ENCODE peak calls at places on chromosomes 16 and 17, in six cellular contexts. U, W, D, F, O and I are unnamed samples.

GRCh38 chr17:59652119-59652518 is 32.4 kb downstream of the CLTC start:
- DNase-seq in D (peak), W (no peak), U (peak), F (no peak), O (no peak), I (no peak)

GRCh38 chr16:67995423-67995822 is 3.9 kb downstream of the DPEP2 start:
- DNase-seq in D (no peak), O (no peak), U (no peak), W (no peak), F (no peak), I (no peak)

GRCh38 chr17:78236362-78237127 is 5.1 kb downstream of the TMEM235 start:
- DNase-seq in O (no peak), D (no peak), U (no peak), W (no peak), F (no peak), I (no peak)

GRCh38 chr17:2090210-2090641 is 35.3 kb downstream of the HIC1 start:
- DNase-seq in F (no peak), W (no peak), U (no peak), D (no peak), O (no peak), I (no peak)

GRCh38 chr17:57619061-57619937 is 125.8 kb downstream of the CCDC182 start:
- DNase-seq in F (no peak), U (peak), D (peak), O (no peak), W (no peak), I (no peak)

GRCh38 chr17:77280304-77280910 is 139.6 kb downstream of the SEC14L1 start:
- DNase-seq in U (peak), F (no peak), W (peak), O (peak), D (peak), I (no peak)

GRCh38 chr16:84838383-84838948 is 18.7 kb downstream of the CRISPLD2 start:
- DNase-seq in F (no peak), O (no peak), D (no peak), U (no peak), W (no peak), I (no peak)

GRCh38 chr17:76304226-76305134 is 3.6 kb downstream of the QRICH2 start:
- DNase-seq in W (no peak), F (no peak), O (no peak), U (no peak), D (no peak), I (no peak)

GRCh38 chr17:58813712-58814111 is 58.1 kb downstream of the PPM1E start:
- DNase-seq in U (no peak), F (no peak), O (no peak), D (no peak), W (no peak), I (no peak)

GRCh38 chr17:79843917-79844815 is 4.9 kb upstream of the CBX4 start:
- DNase-seq in F (no peak), D (peak), O (no peak), U (peak), W (peak), I (no peak)

DNA sequence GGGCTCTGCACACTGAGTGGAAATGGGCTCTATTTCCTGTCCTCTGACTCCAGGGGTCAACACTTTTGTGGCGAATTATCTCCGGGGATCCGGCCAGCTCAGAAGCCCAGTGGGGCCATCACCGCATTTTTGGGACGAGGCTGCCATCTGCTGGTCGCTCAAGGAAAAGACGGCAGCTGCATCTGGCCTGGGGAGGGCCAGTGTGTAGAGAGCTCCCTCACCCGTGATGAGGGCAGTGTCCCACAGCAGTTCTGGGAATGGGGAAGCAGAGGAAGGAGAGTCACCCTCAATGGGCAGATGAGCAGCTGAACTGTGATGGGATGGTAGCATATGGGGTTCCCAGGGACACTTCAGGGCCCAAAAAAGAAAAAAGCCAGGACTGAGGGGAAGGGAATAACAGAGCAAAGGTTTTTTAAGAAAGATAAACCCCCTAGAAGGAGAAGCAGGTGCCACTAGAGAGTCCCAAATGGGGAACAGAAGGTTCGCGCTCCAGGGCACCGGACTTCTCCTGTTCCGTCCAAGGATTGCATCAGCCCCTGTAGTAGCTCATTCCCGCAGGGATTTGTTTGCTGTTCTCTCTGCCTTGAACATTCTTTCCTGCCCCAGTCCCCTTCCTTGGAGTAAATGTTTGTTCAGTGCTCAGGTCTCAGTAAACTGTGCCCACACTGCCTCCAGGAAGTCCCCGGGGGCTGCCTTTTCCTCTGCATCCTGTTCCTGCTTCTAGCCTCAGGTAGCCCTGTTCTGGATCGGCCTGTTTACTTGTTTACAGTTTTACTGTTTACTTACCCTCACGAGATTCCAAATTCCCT is 9.3 kb upstream of the ABCC12 start:
- DNase-seq in W (peak), U (peak), O (peak), F (peak), D (peak), I (peak)
- H4K8ac ChIP-seq in W (no peak), U (no peak), O (no peak), F (no peak), D (no peak), I (no peak)

DNA sequence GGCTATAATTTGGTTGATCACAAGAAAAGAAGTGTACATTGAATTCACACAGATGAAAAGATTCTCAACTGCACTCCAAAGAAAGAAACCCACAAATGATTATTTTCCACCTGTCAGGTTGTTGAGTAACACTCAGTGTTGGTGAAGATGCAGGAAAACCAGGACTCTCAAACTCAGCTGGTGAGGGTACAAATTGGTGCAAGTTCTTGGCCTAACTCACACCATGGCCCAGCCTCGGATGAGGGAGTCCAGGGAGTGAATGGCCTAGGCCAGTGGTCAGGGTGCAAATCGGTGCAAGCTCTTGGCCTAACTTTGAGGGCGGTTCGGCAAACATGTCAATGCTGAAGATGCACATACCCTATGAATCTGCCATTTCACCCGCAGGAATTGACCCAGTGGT is 8.6 kb downstream of the SCNN1B start:
- DNase-seq in O (no peak), D (no peak), U (no peak), W (no peak), F (no peak), I (no peak)
- H3K23ac ChIP-seq in O (no peak), D (no peak), U (no peak), W (no peak), F (no peak), I (no peak)

DNA sequence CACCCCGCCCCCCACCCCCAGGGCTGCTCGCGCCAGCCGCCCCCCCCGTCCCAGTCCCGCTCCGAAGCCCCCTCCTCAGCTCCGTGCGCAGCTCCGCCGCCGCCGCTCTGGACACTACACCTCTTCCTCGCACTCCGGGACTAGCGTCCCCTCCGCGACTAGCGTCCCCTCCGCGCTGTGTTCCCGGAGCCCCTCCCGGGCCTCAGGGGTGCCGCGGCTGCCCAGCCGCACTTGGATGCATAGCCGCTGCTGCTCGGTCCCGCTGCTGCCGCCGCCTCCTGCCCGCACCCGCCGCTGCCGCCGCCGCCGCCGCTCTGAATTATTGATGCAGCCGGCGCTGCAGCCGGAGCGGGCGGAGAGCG is at the start of gene CBLN1:
- DNase-seq in O (no peak), W (no peak), F (no peak), U (no peak), D (no peak), I (no peak)
- H4K8ac ChIP-seq in O (peak), W (no peak), F (peak), U (no peak), D (no peak), I (no peak)

GRCh38 chr16:56611281-56611833 is 3.0 kb downstream of the MT2A start:
- DNase-seq in U (peak), D (peak), F (no peak), W (no peak), O (no peak), I (no peak)
- H3K23ac ChIP-seq in U (peak), D (no peak), F (no peak), W (no peak), O (no peak), I (no peak)

DNA sequence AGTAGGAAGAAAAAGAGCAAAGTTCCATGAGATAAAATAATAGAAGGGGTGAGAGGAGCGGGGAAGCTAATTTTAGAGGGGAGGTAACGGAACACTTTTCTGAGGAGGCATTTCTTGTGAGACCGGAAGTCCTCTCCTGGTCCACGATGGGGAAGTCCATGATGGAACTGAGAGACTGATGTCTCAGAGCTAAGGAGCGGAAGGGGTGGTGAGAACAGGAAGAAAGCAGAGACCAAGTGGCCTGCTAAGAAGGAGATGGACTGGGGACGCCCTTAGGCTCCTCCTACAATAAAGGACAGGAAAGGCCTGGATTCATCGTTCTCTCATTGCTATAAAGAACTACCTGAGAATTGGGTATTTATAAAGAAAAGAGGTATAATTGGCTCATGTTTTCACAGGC is 59.4 kb downstream of the ADAMTS18 start:
- DNase-seq in U (no peak), W (no peak), D (no peak), O (no peak), F (no peak), I (no peak)
- H4K8ac ChIP-seq in U (no peak), W (no peak), D (peak), O (no peak), F (no peak), I (no peak)

DNA sequence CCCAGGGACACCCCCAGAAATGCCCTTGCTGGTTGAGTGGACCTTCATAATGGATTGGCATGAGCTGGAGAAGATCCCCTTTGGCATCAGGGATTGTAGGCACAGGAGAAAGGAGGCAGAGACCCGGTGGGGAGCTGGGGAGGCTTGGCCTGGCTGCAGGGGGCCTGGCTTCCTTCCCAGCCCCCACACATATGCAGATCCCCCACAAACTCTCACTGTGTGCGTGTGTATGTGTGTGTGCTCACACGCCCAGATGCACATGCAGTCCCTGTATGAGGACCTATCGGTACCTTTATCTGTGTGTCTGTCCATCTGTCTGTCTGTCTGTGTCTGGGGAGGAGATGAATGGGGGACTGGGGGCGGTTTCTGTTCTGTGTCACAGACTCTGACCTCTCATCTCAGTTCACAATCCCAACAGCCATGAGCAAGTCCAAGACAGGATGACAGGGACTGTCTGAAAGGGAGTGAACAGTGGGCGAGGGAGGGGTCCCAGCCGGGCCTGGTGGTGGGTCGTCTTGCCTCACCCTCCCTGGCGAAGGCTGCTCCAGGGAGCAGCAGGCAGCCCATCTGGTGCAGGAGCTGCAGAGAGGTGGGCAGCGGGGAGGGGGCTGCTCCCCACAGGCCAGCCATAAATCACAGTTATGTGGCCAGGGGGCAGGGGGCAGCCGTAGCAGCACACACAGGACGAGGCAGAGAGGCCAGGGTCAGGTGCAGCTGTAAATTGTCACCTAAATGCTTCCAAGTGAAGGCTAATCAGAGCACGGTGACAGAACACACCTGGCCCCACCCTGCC is 46.7 kb upstream of the LHX1 start:
- DNase-seq in F (no peak), D (no peak), W (no peak), O (no peak), U (no peak), I (no peak)
- H3K23ac ChIP-seq in F (no peak), D (no peak), W (no peak), O (no peak), U (no peak), I (peak)

DNA sequence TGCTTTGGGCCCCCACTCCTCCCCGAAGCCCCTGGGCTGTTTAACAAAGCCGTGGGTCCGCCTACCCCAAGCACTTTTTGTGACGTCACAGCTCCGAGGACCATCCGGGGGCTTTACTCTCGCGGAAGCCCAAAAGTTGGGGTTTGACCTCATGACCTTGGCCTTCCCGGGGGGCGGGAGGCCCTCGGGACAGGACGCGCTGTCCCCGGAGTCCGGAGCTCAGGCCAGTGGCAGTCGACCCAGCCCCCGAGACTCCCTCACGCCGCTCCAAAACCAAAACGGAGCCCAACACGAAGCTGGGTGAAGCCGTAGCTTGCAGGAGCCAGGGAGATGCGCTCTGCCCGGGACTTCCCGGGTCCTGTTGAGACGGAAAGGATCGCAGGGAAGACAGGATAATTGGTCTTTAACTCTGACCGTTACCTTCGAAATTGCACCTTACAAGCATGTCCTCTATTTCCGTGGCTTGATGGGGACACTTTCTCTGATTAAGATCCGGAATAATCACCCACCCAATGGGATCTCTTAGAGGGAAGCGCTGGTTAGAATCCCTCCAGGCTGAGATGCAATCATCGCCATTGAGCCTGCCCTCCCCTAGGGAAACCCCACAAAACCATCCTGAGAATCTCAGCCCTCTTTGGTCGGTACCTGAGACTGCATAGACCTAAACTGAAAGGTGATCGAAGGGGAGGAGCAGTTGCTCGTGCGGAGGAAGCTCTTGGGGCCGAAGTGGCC is 4.9 kb upstream of the SOX9 start:
- DNase-seq in U (no peak), D (peak), F (no peak), W (peak), O (no peak), I (no peak)
- H4K8ac ChIP-seq in U (no peak), D (no peak), F (peak), W (no peak), O (no peak), I (peak)

GRCh38 chr16:3458852-3459361 is 15.4 kb downstream of the NAA60 start:
- DNase-seq in W (no peak), U (peak), D (peak), O (no peak), F (no peak), I (no peak)
- H3K23ac ChIP-seq in W (no peak), U (peak), D (no peak), O (peak), F (no peak), I (no peak)

GRCh38 chr17:7260151-7260550 is 2.1 kb downstream of the CLDN7 start:
- DNase-seq in D (no peak), F (no peak), W (no peak), U (no peak), O (no peak), I (no peak)
- H4K8ac ChIP-seq in D (no peak), F (peak), W (no peak), U (no peak), O (no peak), I (no peak)